ENCODE peak calls at places on chromosomes 4 and X, in four cellular contexts. One of them, this sample, is unnamed.

GRCh38 chrX:149563359-149563758 is 13.6 kb upstream of the HSFX3 start:
- DNase-seq in GM12878: no peak
- DNase-seq in K562: no peak
- DNase-seq in H1: no peak
- DNase-seq in this sample: no peak

GRCh38 chr4:30757357-30757756 is 37.2 kb downstream of the PCDH7 start:
- DNase-seq in GM12878: no peak
- DNase-seq in K562: no peak
- DNase-seq in H1: no peak
- DNase-seq in this sample: peak

GRCh38 chr4:159047478-159048165 is 55.3 kb upstream of the RAPGEF2 start:
- DNase-seq in GM12878: no peak
- DNase-seq in K562: peak
- DNase-seq in H1: no peak
- DNase-seq in this sample: peak

GRCh38 chrX:114964374-114964773 is 53.0 kb downstream of the IL13RA2 start:
- DNase-seq in GM12878: no peak
- DNase-seq in K562: no peak
- DNase-seq in H1: no peak
- DNase-seq in this sample: no peak

GRCh38 chr4:89410687-89411086 is 103.1 kb upstream of the GPRIN3 start:
- DNase-seq in GM12878: no peak
- DNase-seq in K562: no peak
- DNase-seq in H1: no peak
- DNase-seq in this sample: peak

GRCh38 chr4:6360385-6360784 is 90.7 kb downstream of the WFS1 start:
- DNase-seq in GM12878: no peak
- DNase-seq in K562: no peak
- DNase-seq in H1: no peak
- DNase-seq in this sample: no peak

GRCh38 chrX:25083661-25084060 is 67.9 kb upstream of the ARX start:
- DNase-seq in GM12878: no peak
- DNase-seq in K562: no peak
- DNase-seq in H1: no peak
- DNase-seq in this sample: no peak

GRCh38 chr4:78627046-78627965 is 75.7 kb downstream of the ANXA3 start:
- DNase-seq in GM12878: no peak
- DNase-seq in K562: no peak
- DNase-seq in H1: no peak
- DNase-seq in this sample: no peak

GRCh38 chr4:186829740-186830449 is 106.2 kb upstream of the FAT1 start:
- DNase-seq in GM12878: no peak
- DNase-seq in K562: peak
- DNase-seq in H1: no peak
- DNase-seq in this sample: peak

GRCh38 chr4:52292245-52292644 is 241.1 kb downstream of the SPATA18 start:
- DNase-seq in GM12878: no peak
- DNase-seq in K562: no peak
- DNase-seq in H1: no peak
- DNase-seq in this sample: no peak

GRCh38 chrX:57951666-57952319 is 41.5 kb upstream of the ZXDA start:
- DNase-seq in GM12878: no peak
- DNase-seq in K562: no peak
- DNase-seq in H1: no peak
- DNase-seq in this sample: no peak

GRCh38 chrX:20217279-20217678 is 49.4 kb downstream of the RPS6KA3 start:
- DNase-seq in GM12878: no peak
- DNase-seq in K562: no peak
- DNase-seq in H1: no peak
- DNase-seq in this sample: peak

GRCh38 chr4:154590329-154591006 is at the start of gene FGA:
- DNase-seq in GM12878: no peak
- DNase-seq in K562: no peak
- DNase-seq in H1: no peak
- DNase-seq in this sample: no peak

GRCh38 chrX:21798677-21799219 is 40.7 kb upstream of the MBTPS2 start:
- DNase-seq in GM12878: no peak
- DNase-seq in K562: no peak
- DNase-seq in H1: no peak
- DNase-seq in this sample: peak

GRCh38 chr4:72843466-72843865 is 226.1 kb downstream of the COX18 start:
- DNase-seq in GM12878: no peak
- DNase-seq in K562: no peak
- DNase-seq in H1: no peak
- DNase-seq in this sample: no peak

GRCh38 chr4:7964459-7964858 is 24.8 kb upstream of the AFAP1 start:
- DNase-seq in GM12878: no peak
- DNase-seq in K562: peak
- DNase-seq in H1: no peak
- DNase-seq in this sample: no peak

GRCh38 chrX:71282514-71283408 is 674 bp upstream of the NONO start:
- DNase-seq in GM12878: no peak
- DNase-seq in K562: peak
- DNase-seq in H1: no peak
- DNase-seq in this sample: peak

GRCh38 chrX:23616361-23616760 is 50.9 kb upstream of the PRDX4 start:
- DNase-seq in GM12878: no peak
- DNase-seq in K562: peak
- DNase-seq in H1: no peak
- DNase-seq in this sample: peak

GRCh38 chr4:52822583-52823477 is 39.3 kb upstream of the RASL11B start:
- DNase-seq in GM12878: no peak
- DNase-seq in K562: no peak
- DNase-seq in H1: no peak
- DNase-seq in this sample: peak

GRCh38 chr4:152534541-152535231 is 1.2 kb downstream of the FBXW7 start:
- DNase-seq in GM12878: no peak
- DNase-seq in K562: peak
- DNase-seq in H1: no peak
- DNase-seq in this sample: no peak

GRCh38 chrX:71911731-71912050 is 1.0 kb downstream of the NHSL2 start:
- DNase-seq in GM12878: no peak
- DNase-seq in K562: no peak
- DNase-seq in H1: no peak
- DNase-seq in this sample: no peak

GRCh38 chrX:108439434-108439883 is at the start of gene COL4A5:
- DNase-seq in GM12878: no peak
- DNase-seq in K562: peak
- DNase-seq in H1: peak
- DNase-seq in this sample: peak

GRCh38 chr4:159227378-159227777 is 124.5 kb downstream of the RAPGEF2 start:
- DNase-seq in GM12878: no peak
- DNase-seq in K562: no peak
- DNase-seq in H1: no peak
- DNase-seq in this sample: peak

GRCh38 chrX:39969099-39969825 is 128.5 kb downstream of the BCOR start:
- DNase-seq in GM12878: no peak
- DNase-seq in K562: no peak
- DNase-seq in H1: no peak
- DNase-seq in this sample: no peak

GRCh38 chr4:86835677-86836076 is 13.5 kb downstream of the SLC10A6 start:
- DNase-seq in GM12878: no peak
- DNase-seq in K562: no peak
- DNase-seq in H1: no peak
- DNase-seq in this sample: no peak

GRCh38 chr4:153283260-153283659 is 61.2 kb upstream of the MND1 start:
- DNase-seq in GM12878: no peak
- DNase-seq in K562: no peak
- DNase-seq in H1: no peak
- DNase-seq in this sample: no peak

GRCh38 chr4:19693949-19694597 is 557.6 kb upstream of the SLIT2 start:
- DNase-seq in GM12878: no peak
- DNase-seq in K562: no peak
- DNase-seq in H1: no peak
- DNase-seq in this sample: no peak

GRCh38 chrX:71106427-71106826 is at the start of gene CXorf65:
- DNase-seq in GM12878: no peak
- DNase-seq in K562: peak
- DNase-seq in H1: no peak
- DNase-seq in this sample: no peak

DNA sequence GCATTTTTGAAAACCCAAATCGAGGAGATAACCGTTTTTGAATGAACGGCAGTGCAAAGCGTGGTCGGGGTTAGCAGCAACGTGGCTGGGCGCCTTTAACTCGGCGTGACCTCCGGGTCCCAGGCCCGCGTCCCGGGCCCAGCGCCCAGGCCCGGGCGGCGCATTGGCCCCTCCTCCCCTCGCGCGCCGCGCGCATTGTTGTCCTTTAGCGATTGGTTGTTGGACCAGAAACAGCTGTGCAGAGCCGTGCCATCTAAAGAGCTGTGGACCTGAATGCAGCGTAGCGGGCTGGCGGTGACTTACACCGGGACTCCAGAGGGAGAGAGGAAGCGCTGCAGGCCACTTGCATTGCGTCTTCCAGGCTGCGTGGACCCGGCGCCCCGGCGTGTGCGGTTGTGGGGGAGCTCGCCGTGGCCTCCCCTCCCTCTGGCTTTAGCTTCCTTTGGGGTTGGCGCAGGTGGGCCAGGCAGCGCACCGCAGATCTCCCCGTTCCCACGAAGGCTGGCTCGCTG is at the start of gene STOX2:
- DNase-seq in GM12878: no peak
- DNase-seq in K562: no peak
- DNase-seq in H1: no peak
- DNase-seq in this sample: peak
- TF ChIP-seq CHD1 in GM12878: no peak
- TF ChIP-seq CHD1 in K562: no peak
- TF ChIP-seq CHD1 in H1: no peak
- TF ChIP-seq CHD1 in this sample: no peak

DNA sequence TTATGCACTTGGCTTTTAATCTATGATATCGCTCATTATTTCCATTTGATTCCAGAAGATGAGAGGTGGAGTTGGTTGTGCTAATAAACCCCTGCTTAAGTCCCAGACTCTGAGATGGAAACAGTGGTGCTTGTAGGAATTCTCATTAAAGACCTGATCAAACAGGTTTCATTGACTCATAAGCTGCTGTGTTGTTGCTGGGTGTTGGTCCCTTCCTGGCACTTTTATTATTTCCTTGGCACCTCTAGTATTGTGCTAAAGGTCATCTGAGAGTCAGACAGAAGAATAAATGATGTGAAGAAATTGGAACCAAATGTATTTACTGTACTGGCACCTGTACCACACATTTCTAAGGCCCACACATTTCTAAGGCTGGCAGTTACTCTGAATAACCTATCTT is 544.7 kb upstream of the NR3C2 start:
- DNase-seq in GM12878: no peak
- DNase-seq in K562: no peak
- DNase-seq in H1: no peak
- DNase-seq in this sample: no peak
- TF ChIP-seq CEBPB in GM12878: no peak
- TF ChIP-seq CEBPB in K562: no peak
- TF ChIP-seq CEBPB in H1: no peak
- TF ChIP-seq CEBPB in this sample: no peak

GRCh38 chr4:10084651-10085320 is 31.8 kb downstream of the WDR1 start:
- DNase-seq in GM12878: no peak
- DNase-seq in K562: no peak
- DNase-seq in H1: no peak
- DNase-seq in this sample: no peak

GRCh38 chr4:10085828-10086505 is 30.6 kb downstream of the WDR1 start:
- DNase-seq in GM12878: no peak
- DNase-seq in K562: no peak
- DNase-seq in H1: no peak
- DNase-seq in this sample: no peak

GRCh38 chr4:10086506-10087120 is 30.0 kb downstream of the WDR1 start:
- DNase-seq in GM12878: no peak
- DNase-seq in K562: no peak
- DNase-seq in H1: no peak
- DNase-seq in this sample: no peak

GRCh38 chr4:10083861-10084641 is 32.5 kb downstream of the WDR1 start:
- DNase-seq in GM12878: no peak
- DNase-seq in K562: no peak
- DNase-seq in H1: no peak
- DNase-seq in this sample: no peak

DNA sequence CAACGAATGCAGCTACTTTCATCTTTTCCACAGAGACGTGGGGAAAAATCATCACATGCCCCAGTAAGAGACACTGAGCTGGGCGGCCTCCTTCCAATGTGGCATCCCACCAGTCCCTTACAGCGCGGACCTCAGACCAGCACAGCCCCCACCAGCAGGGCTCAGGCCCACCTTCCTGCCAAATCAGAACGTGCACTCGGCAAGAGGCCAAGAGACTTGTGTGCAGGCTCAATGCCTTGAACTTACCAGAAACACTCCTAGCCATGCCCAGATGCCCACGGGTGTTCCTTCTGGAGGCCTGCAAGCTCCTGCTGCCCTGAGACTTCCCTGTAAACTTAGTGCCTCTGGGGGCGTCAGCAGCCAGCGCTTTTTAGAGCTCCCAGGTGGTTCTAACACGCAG is 31.2 kb downstream of the WDR1 start:
- DNase-seq in GM12878: no peak
- DNase-seq in K562: no peak
- DNase-seq in H1: no peak
- DNase-seq in this sample: no peak
- TF ChIP-seq CHD1 in GM12878: no peak
- TF ChIP-seq CHD1 in K562: no peak
- TF ChIP-seq CHD1 in H1: no peak
- TF ChIP-seq CHD1 in this sample: no peak

GRCh38 chrX:130828641-130829040 is 74.4 kb downstream of the ENOX2 start:
- DNase-seq in GM12878: no peak
- DNase-seq in K562: no peak
- DNase-seq in H1: no peak
- DNase-seq in this sample: no peak

GRCh38 chrX:130829526-130830515 is 73.2 kb downstream of the ENOX2 start:
- DNase-seq in GM12878: no peak
- DNase-seq in K562: no peak
- DNase-seq in H1: no peak
- DNase-seq in this sample: no peak

GRCh38 chrX:130834149-130834548 is 68.9 kb downstream of the ENOX2 start:
- DNase-seq in GM12878: no peak
- DNase-seq in K562: no peak
- DNase-seq in H1: peak
- DNase-seq in this sample: no peak

GRCh38 chrX:130831347-130831722 is 71.7 kb downstream of the ENOX2 start:
- DNase-seq in GM12878: no peak
- DNase-seq in K562: no peak
- DNase-seq in H1: no peak
- DNase-seq in this sample: no peak

DNA sequence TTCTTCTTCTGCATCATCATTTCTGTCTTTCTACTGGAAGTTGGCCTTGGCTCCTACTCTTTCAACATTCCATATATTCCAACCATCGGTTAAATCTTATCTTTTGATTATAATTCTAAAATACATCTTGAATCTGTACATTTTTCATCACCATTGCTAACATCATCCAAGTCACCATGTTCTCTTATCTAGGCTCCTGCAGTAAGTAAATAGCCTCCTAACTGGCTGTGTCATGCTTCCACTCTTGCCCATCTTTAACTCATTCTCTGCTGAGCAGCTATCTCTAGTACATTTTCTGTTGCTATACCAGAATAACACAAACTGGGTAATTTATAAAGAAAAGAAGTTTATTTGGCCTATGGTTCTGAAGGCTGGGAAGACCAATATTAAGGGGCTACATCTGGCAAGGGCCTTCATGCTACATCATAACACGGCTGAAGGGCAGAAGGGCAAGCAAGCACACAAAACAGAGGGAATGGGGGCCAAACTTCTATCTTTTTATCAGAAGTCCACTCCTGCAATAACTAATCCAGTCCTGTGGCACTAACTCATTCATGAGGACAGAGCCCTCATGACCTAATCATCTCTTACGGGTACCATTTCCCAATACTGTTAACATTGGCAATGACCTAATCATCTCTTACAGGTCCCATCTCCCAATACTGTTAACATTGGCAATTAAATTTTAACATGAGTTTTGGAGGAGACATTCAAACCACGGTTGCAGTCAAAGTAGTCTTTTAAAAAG is 72.2 kb downstream of the ENOX2 start:
- DNase-seq in GM12878: no peak
- DNase-seq in K562: peak
- DNase-seq in H1: no peak
- DNase-seq in this sample: no peak
- TF ChIP-seq CEBPB in GM12878: no peak
- TF ChIP-seq CEBPB in K562: no peak
- TF ChIP-seq CEBPB in H1: no peak
- TF ChIP-seq CEBPB in this sample: no peak